ENCODE peak calls at places on chromosomes 7 and 10, in eight cellular contexts. One of them, this sample, is unnamed.

GRCh38 chr10:47095848-47096612 is 184.8 kb downstream of the PTPN20 start:
- DNase-seq in effector memory CD4-positive, alpha-beta T cell: no peak
- DNase-seq in Daoy: no peak
- DNase-seq in putamen: no peak
- DNase-seq in NCI-H1417: no peak
- DNase-seq in stomach: no peak
- DNase-seq in BJ: no peak
- DNase-seq in CD4-positive, alpha-beta memory T cell: no peak
- DNase-seq in this sample: no peak

GRCh38 chr10:6778992-6779701 is 199.1 kb upstream of the PRKCQ start:
- DNase-seq in effector memory CD4-positive, alpha-beta T cell: no peak
- DNase-seq in Daoy: peak; percentile 95
- DNase-seq in putamen: peak; percentile 57
- DNase-seq in NCI-H1417: no peak
- DNase-seq in stomach: no peak
- DNase-seq in BJ: peak; percentile 82
- DNase-seq in CD4-positive, alpha-beta memory T cell: no peak
- DNase-seq in this sample: no peak

GRCh38 chr7:1113548-1113885 is 25.6 kb downstream of the GPER1 start:
- DNase-seq in effector memory CD4-positive, alpha-beta T cell: no peak
- DNase-seq in Daoy: no peak
- DNase-seq in putamen: no peak
- DNase-seq in NCI-H1417: no peak
- DNase-seq in stomach: no peak
- DNase-seq in BJ: no peak
- DNase-seq in CD4-positive, alpha-beta memory T cell: no peak
- DNase-seq in this sample: no peak

GRCh38 chr10:122113161-122113944 is 124.4 kb downstream of the TACC2 start:
- DNase-seq in effector memory CD4-positive, alpha-beta T cell: no peak
- DNase-seq in Daoy: peak; percentile 68
- DNase-seq in putamen: no peak
- DNase-seq in NCI-H1417: no peak
- DNase-seq in stomach: peak; percentile 69
- DNase-seq in BJ: no peak
- DNase-seq in CD4-positive, alpha-beta memory T cell: no peak
- DNase-seq in this sample: peak; percentile 19

GRCh38 chr10:22185586-22185985 is 32.2 kb downstream of the EBLN1 start:
- DNase-seq in effector memory CD4-positive, alpha-beta T cell: no peak
- DNase-seq in Daoy: no peak
- DNase-seq in putamen: no peak
- DNase-seq in NCI-H1417: no peak
- DNase-seq in stomach: no peak
- DNase-seq in BJ: no peak
- DNase-seq in CD4-positive, alpha-beta memory T cell: no peak
- DNase-seq in this sample: no peak

GRCh38 chr10:127378628-127379027 is 170.5 kb upstream of the NPS start:
- DNase-seq in effector memory CD4-positive, alpha-beta T cell: no peak
- DNase-seq in Daoy: no peak
- DNase-seq in putamen: no peak
- DNase-seq in NCI-H1417: no peak
- DNase-seq in stomach: no peak
- DNase-seq in BJ: no peak
- DNase-seq in CD4-positive, alpha-beta memory T cell: no peak
- DNase-seq in this sample: no peak

GRCh38 chr7:70066844-70067243 is 468.6 kb downstream of the AUTS2 start:
- DNase-seq in effector memory CD4-positive, alpha-beta T cell: no peak
- DNase-seq in Daoy: no peak
- DNase-seq in putamen: no peak
- DNase-seq in NCI-H1417: no peak
- DNase-seq in stomach: no peak
- DNase-seq in BJ: no peak
- DNase-seq in CD4-positive, alpha-beta memory T cell: no peak
- DNase-seq in this sample: no peak

GRCh38 chr10:6916601-6917000 is 336.5 kb upstream of the PRKCQ start:
- DNase-seq in effector memory CD4-positive, alpha-beta T cell: no peak
- DNase-seq in Daoy: no peak
- DNase-seq in putamen: no peak
- DNase-seq in NCI-H1417: no peak
- DNase-seq in stomach: no peak
- DNase-seq in BJ: no peak
- DNase-seq in CD4-positive, alpha-beta memory T cell: no peak
- DNase-seq in this sample: no peak

GRCh38 chr7:77338883-77339629 is 77.1 kb downstream of the GSAP start:
- DNase-seq in effector memory CD4-positive, alpha-beta T cell: no peak
- DNase-seq in Daoy: no peak
- DNase-seq in putamen: no peak
- DNase-seq in NCI-H1417: no peak
- DNase-seq in stomach: no peak
- DNase-seq in BJ: no peak
- DNase-seq in CD4-positive, alpha-beta memory T cell: no peak
- DNase-seq in this sample: no peak

GRCh38 chr7:26549281-26549943 is 257.8 kb downstream of the SNX10 start:
- DNase-seq in effector memory CD4-positive, alpha-beta T cell: no peak
- DNase-seq in Daoy: peak; percentile 100
- DNase-seq in putamen: no peak
- DNase-seq in NCI-H1417: no peak
- DNase-seq in stomach: peak; percentile 69
- DNase-seq in BJ: no peak
- DNase-seq in CD4-positive, alpha-beta memory T cell: no peak
- DNase-seq in this sample: no peak

GRCh38 chr10:127945335-127945734 is 38.4 kb downstream of the PTPRE start:
- DNase-seq in effector memory CD4-positive, alpha-beta T cell: no peak
- DNase-seq in Daoy: peak; percentile 89
- DNase-seq in putamen: no peak
- DNase-seq in NCI-H1417: no peak
- DNase-seq in stomach: peak; percentile 41
- DNase-seq in BJ: no peak
- DNase-seq in CD4-positive, alpha-beta memory T cell: peak; percentile 37
- DNase-seq in this sample: no peak

GRCh38 chr10:93072713-93073538 is 767 bp upstream of the CYP26A1 start:
- DNase-seq in effector memory CD4-positive, alpha-beta T cell: no peak
- DNase-seq in Daoy: no peak
- DNase-seq in putamen: no peak
- DNase-seq in NCI-H1417: no peak
- DNase-seq in stomach: no peak
- DNase-seq in BJ: no peak
- DNase-seq in CD4-positive, alpha-beta memory T cell: no peak
- DNase-seq in this sample: peak; percentile 59

GRCh38 chr10:16652154-16652553 is 130.5 kb upstream of the C1QL3 start:
- DNase-seq in effector memory CD4-positive, alpha-beta T cell: no peak
- DNase-seq in Daoy: peak; percentile 17
- DNase-seq in putamen: no peak
- DNase-seq in NCI-H1417: no peak
- DNase-seq in stomach: no peak
- DNase-seq in BJ: no peak
- DNase-seq in CD4-positive, alpha-beta memory T cell: no peak
- DNase-seq in this sample: no peak

GRCh38 chr7:93578762-93579161 is 4.2 kb upstream of the CALCR start:
- DNase-seq in effector memory CD4-positive, alpha-beta T cell: no peak
- DNase-seq in Daoy: no peak
- DNase-seq in putamen: no peak
- DNase-seq in NCI-H1417: no peak
- DNase-seq in stomach: no peak
- DNase-seq in BJ: no peak
- DNase-seq in CD4-positive, alpha-beta memory T cell: no peak
- DNase-seq in this sample: no peak

GRCh38 chr10:5584895-5585516 is 60.2 kb downstream of the CALML3 start:
- DNase-seq in effector memory CD4-positive, alpha-beta T cell: no peak
- DNase-seq in Daoy: peak; percentile 92
- DNase-seq in putamen: no peak
- DNase-seq in NCI-H1417: no peak
- DNase-seq in stomach: no peak
- DNase-seq in BJ: peak; percentile 91
- DNase-seq in CD4-positive, alpha-beta memory T cell: no peak
- DNase-seq in this sample: no peak

GRCh38 chr7:49513939-49514338 is 259.5 kb upstream of the VWC2 start:
- DNase-seq in effector memory CD4-positive, alpha-beta T cell: no peak
- DNase-seq in Daoy: no peak
- DNase-seq in putamen: no peak
- DNase-seq in NCI-H1417: no peak
- DNase-seq in stomach: no peak
- DNase-seq in BJ: no peak
- DNase-seq in CD4-positive, alpha-beta memory T cell: no peak
- DNase-seq in this sample: no peak

GRCh38 chr7:80060218-80060806 is 74.3 kb upstream of the GNAI1 start:
- DNase-seq in effector memory CD4-positive, alpha-beta T cell: no peak
- DNase-seq in Daoy: peak; percentile 13
- DNase-seq in putamen: peak; percentile 50
- DNase-seq in NCI-H1417: peak; percentile 87
- DNase-seq in stomach: no peak
- DNase-seq in BJ: peak; percentile 50
- DNase-seq in CD4-positive, alpha-beta memory T cell: no peak
- DNase-seq in this sample: no peak

GRCh38 chr10:6036861-6037321 is 25.3 kb downstream of the IL2RA start:
- DNase-seq in effector memory CD4-positive, alpha-beta T cell: no peak
- DNase-seq in Daoy: no peak
- DNase-seq in putamen: no peak
- DNase-seq in NCI-H1417: no peak
- DNase-seq in stomach: no peak
- DNase-seq in BJ: no peak
- DNase-seq in CD4-positive, alpha-beta memory T cell: peak; percentile 48
- DNase-seq in this sample: no peak

GRCh38 chr7:25792586-25792985 is 359.4 kb upstream of the NFE2L3 start:
- DNase-seq in effector memory CD4-positive, alpha-beta T cell: no peak
- DNase-seq in Daoy: no peak
- DNase-seq in putamen: no peak
- DNase-seq in NCI-H1417: no peak
- DNase-seq in stomach: no peak
- DNase-seq in BJ: no peak
- DNase-seq in CD4-positive, alpha-beta memory T cell: no peak
- DNase-seq in this sample: no peak

GRCh38 chr10:43252166-43252784 is 14.6 kb downstream of the RASGEF1A start:
- DNase-seq in effector memory CD4-positive, alpha-beta T cell: no peak
- DNase-seq in Daoy: no peak
- DNase-seq in putamen: no peak
- DNase-seq in NCI-H1417: no peak
- DNase-seq in stomach: no peak
- DNase-seq in BJ: no peak
- DNase-seq in CD4-positive, alpha-beta memory T cell: no peak
- DNase-seq in this sample: no peak

GRCh38 chr10:49282879-49283321 is 16.1 kb upstream of the C10orf71 start:
- DNase-seq in effector memory CD4-positive, alpha-beta T cell: no peak
- DNase-seq in Daoy: no peak
- DNase-seq in putamen: no peak
- DNase-seq in NCI-H1417: no peak
- DNase-seq in stomach: peak; percentile 21
- DNase-seq in BJ: no peak
- DNase-seq in CD4-positive, alpha-beta memory T cell: no peak
- DNase-seq in this sample: no peak

GRCh38 chr10:51141015-51141414 is 66.7 kb downstream of the PRKG1 start:
- DNase-seq in effector memory CD4-positive, alpha-beta T cell: no peak
- DNase-seq in Daoy: no peak
- DNase-seq in putamen: no peak
- DNase-seq in NCI-H1417: no peak
- DNase-seq in stomach: no peak
- DNase-seq in BJ: no peak
- DNase-seq in CD4-positive, alpha-beta memory T cell: no peak
- DNase-seq in this sample: no peak

GRCh38 chr7:157297071-157297638 is 39.6 kb upstream of the DNAJB6 start:
- DNase-seq in effector memory CD4-positive, alpha-beta T cell: no peak
- DNase-seq in Daoy: no peak
- DNase-seq in putamen: no peak
- DNase-seq in NCI-H1417: no peak
- DNase-seq in stomach: no peak
- DNase-seq in BJ: no peak
- DNase-seq in CD4-positive, alpha-beta memory T cell: no peak
- DNase-seq in this sample: no peak